ENCODE peak calls at places on chromosomes 1 and 21, in four cellular contexts. Z, M, G and H are unnamed samples. For H3K27me3, the result is how much of the 10 kb centered on the place peaks cover.

GRCh38 chr1:67627906-67628305 is 57.1 kb upstream of the GADD45A start:
- DNase-seq in M (no peak), G (no peak), Z (no peak), H (no peak)

GRCh38 chr1:209103135-209103534 is 480.4 kb upstream of the CAMK1G start:
- DNase-seq in M (no peak), G (no peak), Z (no peak), H (no peak)

GRCh38 chr1:247131236-247131635 is 27.1 kb upstream of the ZNF669 start:
- DNase-seq in Z (peak), G (no peak), M (no peak), H (no peak)

GRCh38 chr1:28577738-28578536 is 14.1 kb upstream of the RAB42 start:
- DNase-seq in M (no peak), G (no peak), Z (no peak), H (no peak)

GRCh38 chr1:207097871-207098324 is 6.1 kb upstream of the C4BPA start:
- DNase-seq in Z (no peak), G (no peak), M (no peak), H (no peak)

GRCh38 chr1:7042322-7043231 is 257.3 kb downstream of the CAMTA1 start:
- DNase-seq in M (peak), Z (peak), G (peak), H (no peak)

GRCh38 chr1:110007045-110007444 is 22.5 kb downstream of the AHCYL1 start:
- DNase-seq in G (no peak), Z (no peak), M (no peak), H (no peak)

GRCh38 chr1:162324391-162324790 is 52.3 kb downstream of the SPATA46 start:
- DNase-seq in M (no peak), Z (no peak), G (no peak), H (no peak)

GRCh38 chr1:151368745-151369610 is 3.5 kb downstream of the SELENBP1 start:
- DNase-seq in Z (peak), G (no peak), M (no peak), H (peak)

GRCh38 chr1:214418380-214418779 is 133.0 kb downstream of the PTPN14 start:
- DNase-seq in Z (no peak), M (no peak), G (no peak), H (no peak)

GRCh38 chr1:225454067-225454618 is 26.3 kb upstream of the LBR start:
- DNase-seq in M (no peak), Z (no peak), G (peak), H (peak)

GRCh38 chr1:179599623-179600249 is 8.1 kb downstream of the TDRD5 start:
- DNase-seq in G (peak), M (no peak), Z (no peak), H (peak)

GRCh38 chr1:41523981-41524675 is 39.6 kb upstream of the EDN2 start:
- DNase-seq in Z (no peak), G (no peak), M (no peak), H (no peak)

GRCh38 chr1:7403265-7404045 is 367.6 kb upstream of the VAMP3 start:
- DNase-seq in M (peak), Z (no peak), G (no peak), H (no peak)

DNA sequence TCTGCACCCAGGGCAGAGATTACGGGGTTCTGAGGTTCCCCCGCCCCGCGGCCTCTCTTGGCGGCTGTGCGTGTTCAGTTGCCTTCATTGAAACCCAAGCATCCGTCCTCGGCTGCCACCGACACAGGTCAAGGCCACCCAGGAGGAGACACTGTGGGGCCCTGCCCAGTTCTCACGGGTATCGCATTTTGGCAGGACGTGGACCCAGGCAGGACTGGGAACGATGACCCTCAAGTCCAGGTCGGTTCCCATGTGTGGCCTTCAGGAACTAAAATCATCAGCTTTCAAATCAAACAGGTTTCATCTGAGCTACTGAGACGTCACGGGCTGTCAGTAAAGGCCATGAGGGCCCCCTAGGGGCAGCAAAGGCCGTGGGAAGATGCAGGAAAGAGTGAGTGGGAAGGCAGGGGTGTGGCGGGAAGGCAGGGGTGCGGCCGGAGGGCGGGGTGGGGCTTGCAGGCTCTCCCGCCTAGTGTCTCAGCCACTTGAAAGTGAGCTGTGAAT is 7.0 kb upstream of the C1orf174 start:
- DNase-seq in M (no peak), Z (peak), G (no peak), H (no peak)
- TF ChIP-seq CTCF in M (peak), Z (no peak), G (peak), H (no peak)

DNA sequence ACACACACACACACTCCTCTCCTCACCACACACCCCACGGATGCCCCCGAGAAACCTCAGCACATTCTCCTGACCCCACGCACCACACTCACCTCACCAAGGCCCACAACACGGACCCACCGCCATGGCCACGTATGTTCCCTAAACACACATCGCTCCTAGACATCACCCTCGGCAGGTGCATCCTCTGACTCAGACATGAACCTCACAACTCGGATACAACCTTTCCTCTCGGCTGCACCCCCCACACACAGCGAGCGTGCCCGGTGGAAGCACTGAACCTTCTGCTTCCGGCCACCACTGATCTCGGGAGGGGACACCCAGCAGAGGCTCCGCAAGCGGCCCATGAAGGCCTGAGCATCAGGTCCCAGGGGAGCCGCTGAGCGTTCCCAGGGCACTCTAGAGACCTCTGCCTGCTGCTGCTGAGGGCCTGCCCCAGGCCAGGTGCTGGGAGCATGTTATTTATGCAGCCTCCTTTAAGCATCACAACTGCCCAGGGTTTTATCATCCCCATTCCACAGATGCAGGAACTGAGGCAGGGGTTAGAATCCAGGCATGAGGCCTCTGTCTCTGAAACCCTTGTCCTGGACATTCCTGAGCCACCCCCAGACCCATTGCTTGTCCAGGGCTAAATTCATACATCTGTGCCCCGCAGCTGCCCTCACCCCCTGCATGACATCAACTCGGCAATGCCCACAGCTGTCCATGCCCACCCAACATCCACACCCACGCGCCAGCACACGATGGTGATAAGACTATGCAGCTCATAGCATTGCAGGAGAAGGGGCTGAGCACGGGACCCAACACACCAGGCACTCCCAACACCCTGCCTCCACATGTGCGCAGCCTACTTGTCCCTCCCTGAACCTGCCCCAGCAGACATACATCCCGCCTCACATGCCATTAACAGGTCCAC is 27.0 kb downstream of the SDC3 start:
- DNase-seq in Z (no peak), M (no peak), G (no peak), H (peak)
- H3K27me3 ChIP-seq in Z (under half), M (under half), G (under half), H (under half)

GRCh38 chr1:184021666-184022198 is 15.8 kb downstream of the COLGALT2 start:
- DNase-seq in M (no peak), G (no peak), Z (no peak), H (no peak)

GRCh38 chr1:184027751-184028682 is 9.5 kb downstream of the COLGALT2 start:
- DNase-seq in M (no peak), G (no peak), Z (no peak), H (no peak)

GRCh38 chr1:184022651-184023050 is 14.9 kb downstream of the COLGALT2 start:
- DNase-seq in G (no peak), M (no peak), Z (no peak), H (no peak)

GRCh38 chr1:184023133-184023532 is 14.4 kb downstream of the COLGALT2 start:
- DNase-seq in G (no peak), M (no peak), Z (no peak), H (no peak)

GRCh38 chr1:184025242-184025675 is 12.3 kb downstream of the COLGALT2 start:
- DNase-seq in G (peak), M (no peak), Z (no peak), H (no peak)
- TF ChIP-seq EP300 in G (no peak), M (no peak), Z (no peak), H (no peak)

GRCh38 chr1:26161408-26162219 is 2.7 kb downstream of the FAM110D start:
- DNase-seq in G (no peak), M (peak), Z (peak), H (peak)

GRCh38 chr1:26163684-26164035 is 4.8 kb downstream of the FAM110D start:
- DNase-seq in M (no peak), G (no peak), Z (no peak), H (no peak)

GRCh38 chr1:26164036-26164927 is 4.5 kb downstream of the C1orf232 start:
- DNase-seq in M (peak), G (no peak), Z (peak), H (peak)

GRCh38 chr1:26160527-26161407 is 1.9 kb downstream of the FAM110D start:
- DNase-seq in Z (no peak), G (no peak), M (no peak), H (no peak)

DNA sequence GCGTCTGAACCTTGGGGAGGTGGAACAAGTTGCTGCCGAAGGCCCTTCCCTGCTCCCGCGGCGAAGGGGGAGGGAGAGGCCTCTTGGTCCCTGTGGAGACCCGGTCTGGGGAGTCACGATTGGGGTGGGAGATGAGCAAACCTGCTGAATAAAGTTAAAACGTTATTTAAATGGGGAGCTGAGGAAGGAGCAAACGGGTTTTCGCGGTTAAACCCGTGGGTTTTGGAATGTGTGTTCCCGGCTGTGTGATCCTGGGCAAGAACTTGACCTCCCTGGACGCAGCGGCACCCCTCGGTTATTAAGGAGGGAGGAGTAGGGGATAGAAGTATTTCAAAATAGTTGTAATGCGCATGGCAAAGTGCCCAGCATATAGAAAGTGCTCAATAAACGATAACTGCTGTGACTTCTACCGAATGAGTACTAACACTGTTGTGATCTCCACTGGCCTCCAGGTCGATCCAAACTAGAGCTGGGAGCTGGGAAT is 3.4 kb downstream of the FAM110D start:
- DNase-seq in G (no peak), Z (no peak), M (peak), H (no peak)
- TF ChIP-seq CTCF in G (no peak), Z (no peak), M (no peak), H (no peak)

GRCh38 chr1:234718509-234719453 is 108.8 kb upstream of the IRF2BP2 start:
- DNase-seq in G (peak), Z (no peak), M (no peak), H (no peak)
- H3K27me3 ChIP-seq in G (under half), Z (under half), M (under half), H (under half)

DNA sequence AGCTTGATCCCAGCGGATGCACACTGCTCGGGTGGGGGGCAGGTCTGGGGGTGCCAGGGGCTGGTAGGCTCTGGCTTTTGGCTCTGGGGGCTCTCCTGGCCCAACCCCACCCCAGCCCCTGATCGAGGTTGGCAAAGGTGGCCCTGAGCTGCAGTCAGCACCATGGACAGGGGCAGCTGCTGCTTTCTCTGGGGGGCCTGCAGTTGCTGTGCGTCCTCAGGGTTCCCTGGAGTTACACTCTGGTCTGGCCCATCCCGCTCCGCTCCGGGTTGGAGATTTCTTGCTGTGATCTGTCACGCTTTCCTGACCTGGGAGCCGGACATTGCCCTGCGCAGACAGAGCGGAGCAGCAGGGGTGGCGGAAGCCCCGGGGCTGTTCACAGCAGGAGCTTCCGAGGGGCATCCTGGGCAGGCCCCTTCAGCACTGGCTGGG is 8.0 kb upstream of the PLCH2 start:
- DNase-seq in Z (no peak), G (no peak), M (peak), H (no peak)
- TF ChIP-seq EP300 in Z (no peak), G (no peak), M (no peak), H (no peak)

GRCh38 chr21:37060296-37060695 is 12.6 kb downstream of the PIGP start:
- DNase-seq in M (no peak), G (peak), Z (no peak), H (peak)
- TF ChIP-seq CTCF in M (no peak), G (peak), Z (no peak), H (peak)

GRCh38 chr1:1038694-1039093 is 18.8 kb downstream of the AGRN start:
- DNase-seq in G (no peak), M (no peak), Z (no peak), H (no peak)

GRCh38 chr1:1039145-1039910 is 19.4 kb downstream of the AGRN start:
- DNase-seq in M (no peak), G (no peak), Z (no peak), H (no peak)

GRCh38 chr1:1040004-1040991 is 20.4 kb downstream of the AGRN start:
- DNase-seq in M (peak), Z (peak), G (no peak), H (peak)

GRCh38 chr1:1035291-1035931 is 15.5 kb downstream of the AGRN start:
- DNase-seq in Z (peak), M (no peak), G (no peak), H (no peak)

DNA sequence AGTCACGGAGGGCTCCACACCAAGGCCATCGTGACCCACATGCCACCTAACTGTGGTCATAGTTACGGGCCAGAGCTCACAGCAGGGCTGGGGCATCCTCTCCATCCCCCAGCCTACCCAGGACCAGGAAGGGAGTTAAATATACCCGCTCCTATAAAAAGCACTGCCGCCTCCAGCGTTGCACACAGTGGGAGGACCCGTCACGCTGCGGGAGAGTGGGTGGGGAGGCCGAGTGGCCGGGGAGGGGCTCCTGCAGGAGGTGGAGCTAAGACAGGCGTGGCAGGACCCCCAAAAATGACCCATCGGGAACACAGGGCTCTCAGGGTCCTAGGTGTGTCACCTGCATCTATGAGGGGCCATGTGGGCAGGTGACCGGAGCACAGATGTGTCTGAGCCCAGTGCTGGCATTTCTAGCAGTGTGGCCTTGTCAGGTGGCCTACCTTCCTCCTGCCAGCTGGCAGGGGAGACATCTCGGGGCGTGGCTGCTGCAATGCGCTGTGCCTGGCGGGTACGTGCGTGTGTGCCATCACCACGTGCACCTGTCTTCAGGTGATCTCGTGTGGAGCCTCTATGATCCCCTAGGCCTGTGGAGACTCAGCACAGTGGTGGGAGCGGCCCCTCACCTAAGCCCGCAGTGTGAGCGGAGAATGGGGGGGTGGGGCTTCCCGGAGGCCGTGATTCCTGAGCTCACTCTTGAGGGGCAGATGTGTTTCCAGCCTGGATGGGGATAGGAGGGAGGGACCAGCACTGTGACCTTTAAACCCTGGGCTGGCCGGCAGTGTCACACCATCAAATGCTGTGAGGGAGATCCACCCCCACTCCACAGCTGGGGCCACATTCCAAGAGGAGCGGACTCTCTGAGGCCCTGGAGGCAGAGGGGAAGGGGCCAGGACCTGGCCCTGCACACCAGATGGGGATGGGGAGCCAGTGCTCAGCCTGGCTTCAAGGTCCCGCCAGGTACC is 17.7 kb downstream of the AGRN start:
- DNase-seq in Z (peak), G (peak), M (no peak), H (no peak)
- H3K27me3 ChIP-seq in Z (under half), G (under half), M (under half), H (under half)

GRCh38 chr1:95086949-95087533 is 14.3 kb upstream of the ALG14 start:
- DNase-seq in M (no peak), Z (no peak), G (peak), H (no peak)

GRCh38 chr1:95080446-95080845 is 7.7 kb upstream of the ALG14 start:
- DNase-seq in M (no peak), G (no peak), Z (no peak), H (no peak)

GRCh38 chr1:95089888-95090287 is 17.1 kb upstream of the ALG14 start:
- DNase-seq in Z (no peak), M (no peak), G (no peak), H (no peak)

GRCh38 chr1:95084317-95085176 is 11.8 kb upstream of the ALG14 start:
- DNase-seq in Z (no peak), G (peak), M (peak), H (no peak)

GRCh38 chr1:95085376-95085775 is 12.6 kb upstream of the ALG14 start:
- DNase-seq in Z (no peak), G (no peak), M (no peak), H (no peak)
- TF ChIP-seq EP300 in Z (no peak), G (no peak), M (no peak), H (no peak)

DNA sequence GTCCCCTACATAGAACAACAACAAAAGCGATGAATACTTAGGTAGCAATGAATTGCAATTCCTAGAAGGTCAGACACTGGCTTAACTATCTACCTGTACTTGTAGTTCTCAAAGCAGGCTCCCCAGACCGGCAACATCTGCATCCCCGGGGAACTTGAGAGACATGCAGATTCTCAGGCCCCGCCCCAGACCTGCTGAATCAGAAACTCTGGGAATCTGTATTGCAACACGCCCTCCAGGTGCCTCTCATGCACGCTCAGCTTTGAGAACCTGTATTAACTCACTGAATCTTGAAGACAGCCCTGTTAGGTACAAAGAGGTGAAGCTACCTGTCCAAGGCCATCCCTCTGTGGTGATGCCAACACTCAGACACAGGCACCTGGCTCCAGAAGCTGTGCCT is 128.1 kb downstream of the KAZN start:
- DNase-seq in M (no peak), G (no peak), Z (no peak), H (no peak)
- TF ChIP-seq CTCF in M (no peak), G (no peak), Z (no peak), H (no peak)